ENCODE peak calls at places on chromosome 21, in seven cellular contexts. I is GM12878, G is H1, M is K562, S is GM12892, B is SK-N-SH, K is HepG2. Y is an unnamed sample.

GRCh38 chr21:41623945-41624344 is 116.0 kb upstream of the TMPRSS2 start:
- DNase-seq in I (no peak), G (no peak), M (no peak), S (no peak), B (no peak), K (no peak), Y (no peak)

GRCh38 chr21:26148071-26148470 is 22.5 kb downstream of the APP start:
- DNase-seq in I (no peak), G (no peak), M (no peak), S (no peak), B (no peak), K (no peak), Y (no peak)

GRCh38 chr21:16476056-16476850 is 746.5 kb downstream of the USP25 start:
- DNase-seq in I (no peak), G (no peak), M (no peak), S (no peak), B (no peak), K (no peak), Y (no peak)

GRCh38 chr21:33936221-33937038 is 20.8 kb upstream of the ATP5PO start:
- DNase-seq in I (no peak), G (no peak), M (no peak), S (no peak), B (no peak), K (no peak), Y (no peak)

GRCh38 chr21:41858466-41859296 is 20.5 kb downstream of the PRDM15 start:
- DNase-seq in I (no peak), G (no peak), M (no peak), S (no peak), B (no peak), K (no peak), Y (no peak)

GRCh38 chr21:42172596-42173483 is 46.1 kb upstream of the ABCG1 start:
- DNase-seq in I (no peak), G (no peak), M (no peak), S (no peak), B (no peak), K (no peak), Y (no peak)

GRCh38 chr21:18041012-18041411 is 203.6 kb upstream of the CHODL start:
- DNase-seq in I (no peak), G (no peak), M (no peak), S (no peak), B (peak; percentile 4), K (peak; percentile 45), Y (no peak)

GRCh38 chr21:33078907-33079582 is 9.1 kb downstream of the OLIG1 start:
- DNase-seq in I (peak; percentile 88), G (no peak), M (peak; percentile 55), S (peak; percentile 54), B (no peak), K (peak; percentile 17), Y (peak; percentile 74)

GRCh38 chr21:41142051-41142795 is 25.7 kb upstream of the BACE2 start:
- DNase-seq in I (no peak), G (no peak), M (no peak), S (no peak), B (no peak), K (peak; percentile 2), Y (no peak)

GRCh38 chr21:17264182-17264581 is 248.7 kb upstream of the CXADR start:
- DNase-seq in I (no peak), G (no peak), M (no peak), S (no peak), B (no peak), K (no peak), Y (no peak)

GRCh38 chr21:37435120-37435519 is 68.5 kb downstream of the DYRK1A start:
- DNase-seq in I (no peak), G (peak; percentile 21), M (peak; percentile 33), S (no peak), B (peak; percentile 70), K (no peak), Y (no peak)

GRCh38 chr21:45154511-45155508 is 80.4 kb downstream of the ADARB1 start:
- DNase-seq in I (no peak), G (peak; percentile 29), M (no peak), S (no peak), B (peak; percentile 87), K (no peak), Y (no peak)

GRCh38 chr21:18274370-18274769 is 29.7 kb downstream of the CHODL start:
- DNase-seq in I (no peak), G (no peak), M (no peak), S (no peak), B (no peak), K (no peak), Y (no peak)

GRCh38 chr21:15406791-15407190 is 323.0 kb upstream of the USP25 start:
- DNase-seq in I (no peak), G (no peak), M (no peak), S (no peak), B (no peak), K (no peak), Y (no peak)

GRCh38 chr21:32771134-32771523 is 426 bp downstream of the PAXBP1 start:
- DNase-seq in I (no peak), G (no peak), M (peak; percentile 84), S (peak; percentile 46), B (peak; percentile 80), K (peak; percentile 33), Y (peak; percentile 47)

GRCh38 chr21:41970099-41970391 is 16.2 kb upstream of the C2CD2 start:
- DNase-seq in I (no peak), G (no peak), M (no peak), S (no peak), B (no peak), K (no peak), Y (no peak)

GRCh38 chr21:21029159-21029558 is 30.9 kb downstream of the NCAM2 start:
- DNase-seq in I (no peak), G (no peak), M (no peak), S (no peak), B (no peak), K (no peak), Y (no peak)

GRCh38 chr21:37658994-37659458 is 257.2 kb downstream of the KCNJ6 start:
- DNase-seq in I (no peak), G (no peak), M (peak; percentile 43), S (no peak), B (no peak), K (no peak), Y (no peak)

GRCh38 chr21:34129971-34130597 is 56.7 kb downstream of the MRPS6 start:
- DNase-seq in I (no peak), G (no peak), M (no peak), S (no peak), B (peak; percentile 22), K (peak; percentile 18), Y (no peak)

GRCh38 chr21:42001781-42002180 is 8.4 kb downstream of the ZBTB21 start:
- DNase-seq in I (no peak), G (no peak), M (no peak), S (no peak), B (no peak), K (no peak), Y (no peak)

DNA sequence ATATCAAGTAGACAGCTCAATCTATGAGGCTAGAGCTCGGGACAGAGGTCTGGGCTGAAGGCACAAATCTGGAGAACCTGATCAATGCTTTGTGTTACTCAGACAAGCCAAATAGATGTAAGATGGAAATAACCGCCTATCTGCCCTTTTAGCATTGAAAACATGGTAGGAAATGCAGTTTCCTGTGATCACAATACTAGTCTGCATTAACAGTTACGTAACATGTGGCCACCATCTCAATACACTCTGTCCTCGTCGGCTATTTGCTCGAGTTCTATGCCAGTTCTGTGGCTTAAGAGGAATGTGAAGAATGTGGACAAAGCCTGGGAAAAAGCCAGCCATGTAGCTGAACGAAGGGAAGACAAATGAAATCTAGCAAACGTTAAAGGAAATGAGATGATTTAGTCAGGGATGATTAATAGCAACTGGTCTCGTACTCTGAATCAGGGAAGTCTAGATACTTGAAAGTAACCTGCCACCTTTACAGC is 73.3 kb downstream of the HSF2BP start:
- DNase-seq in I (no peak), G (no peak), M (no peak), S (no peak), B (no peak), K (peak; percentile 99), Y (no peak)
- TF ChIP-seq POLR2AphosphoS5 in I (no peak), G (no peak), M (no peak), S (no peak), B (peak; percentile 52), K (no peak), Y (no peak)

GRCh38 chr21:46161800-46162592 is 6.6 kb upstream of the FTCD start:
- DNase-seq in I (no peak), G (no peak), M (no peak), S (no peak), B (peak; percentile 22), K (no peak), Y (no peak)
- TF ChIP-seq TAF1 in I (no peak), G (no peak), M (no peak), S (no peak), B (no peak), K (no peak), Y (no peak)

GRCh38 chr21:36297938-36298572 is 21.9 kb upstream of the MORC3 start:
- DNase-seq in I (peak; percentile 85), G (no peak), M (peak; percentile 44), S (peak; percentile 71), B (no peak), K (peak; percentile 5), Y (peak; percentile 70)
- TF ChIP-seq POLR2AphosphoS5 in I (peak; percentile 75), G (no peak), M (no peak), S (peak; percentile 37), B (no peak), K (no peak), Y (no peak)

GRCh38 chr21:38987551-38988210 is 182.0 kb downstream of the ETS2 start:
- DNase-seq in I (no peak), G (no peak), M (no peak), S (no peak), B (no peak), K (no peak), Y (no peak)

GRCh38 chr21:38986460-38987395 is 181.0 kb downstream of the ETS2 start:
- DNase-seq in I (no peak), G (no peak), M (no peak), S (no peak), B (no peak), K (peak; percentile 30), Y (no peak)

GRCh38 chr21:38984982-38985422 is 179.3 kb downstream of the ETS2 start:
- DNase-seq in I (no peak), G (no peak), M (no peak), S (no peak), B (peak; percentile 79), K (no peak), Y (no peak)

GRCh38 chr21:38984568-38984967 is 178.8 kb downstream of the ETS2 start:
- DNase-seq in I (no peak), G (no peak), M (no peak), S (no peak), B (peak; percentile 47), K (no peak), Y (no peak)

DNA sequence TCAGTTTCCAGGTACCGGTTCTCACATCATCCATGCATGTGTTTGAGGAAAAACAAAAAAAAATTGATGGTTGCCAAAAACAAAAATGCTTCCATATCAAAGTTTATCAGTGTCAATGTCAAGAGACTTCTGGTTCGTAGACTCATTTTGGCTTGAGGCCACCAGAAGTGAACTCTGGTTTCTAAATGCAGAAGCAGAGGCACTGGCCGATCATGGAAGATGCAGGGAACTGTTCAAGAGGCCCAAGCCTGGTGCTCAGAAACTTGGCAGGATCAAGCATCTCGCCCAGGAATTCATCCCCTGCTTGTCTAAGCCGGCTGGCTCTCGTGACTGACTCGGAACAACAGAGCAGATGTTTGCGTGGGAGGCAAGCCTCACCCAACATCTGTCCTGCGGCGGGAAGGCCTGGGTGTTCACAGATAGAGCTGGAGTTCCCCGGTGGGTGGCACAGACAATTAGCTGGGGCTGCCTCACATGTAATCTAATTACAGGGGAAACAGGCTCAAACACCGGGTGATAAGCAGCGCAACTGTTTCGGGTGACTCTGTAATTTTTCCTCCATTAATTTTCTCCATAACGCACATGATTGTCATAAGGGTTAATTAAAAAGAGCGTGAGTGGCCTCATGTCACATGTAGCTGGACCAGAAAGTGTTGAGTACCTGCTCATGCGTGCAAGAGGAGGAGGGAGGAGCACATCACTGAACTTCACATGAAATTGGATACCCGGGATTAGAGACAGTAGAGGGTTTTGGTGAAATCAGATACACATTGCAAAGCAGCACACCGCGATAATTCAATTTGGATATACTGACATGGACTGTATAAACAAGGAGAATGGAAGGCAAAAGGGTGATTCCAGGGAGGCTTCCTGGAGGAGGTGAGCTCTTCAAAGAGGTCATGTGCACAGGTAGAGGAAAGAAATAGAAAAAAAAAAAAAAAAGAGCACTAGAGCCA is 180.0 kb downstream of the ETS2 start:
- DNase-seq in I (peak; percentile 12), G (no peak), M (peak; percentile 94), S (peak; percentile 30), B (peak; percentile 84), K (no peak), Y (peak; percentile 35)
- TF ChIP-seq TAF1 in I (no peak), G (no peak), M (peak; percentile 40), S (no peak), B (no peak), K (no peak), Y (no peak)

Y was measured in GM12891.